ENCODE peak calls at places on chromosomes 3 and 15, in five cellular contexts. One of them, this sample, is unnamed.

GRCh38 chr15:63715818-63716217 is 117.9 kb downstream of the HERC1 start:
- DNase-seq in neural progenitor cell: no peak
- DNase-seq in endothelial cell of umbilical vein: no peak
- DNase-seq in HepG2: no peak
- DNase-seq in hepatocyte: peak; percentile 5
- DNase-seq in this sample: no peak

GRCh38 chr15:99929266-99929665 is 196.0 kb upstream of the LYSMD4 start:
- DNase-seq in endothelial cell of umbilical vein: no peak
- DNase-seq in HepG2: no peak
- DNase-seq in hepatocyte: no peak
- DNase-seq in neural progenitor cell: peak; percentile 37
- DNase-seq in this sample: no peak

GRCh38 chr3:161560006-161560637 is 63.5 kb downstream of the OTOL1 start:
- DNase-seq in hepatocyte: peak; percentile 77
- DNase-seq in HepG2: peak; percentile 28
- DNase-seq in neural progenitor cell: peak; percentile 83
- DNase-seq in endothelial cell of umbilical vein: no peak
- DNase-seq in this sample: no peak

GRCh38 chr3:194885766-194886165 is 200.1 kb downstream of the FAM43A start:
- DNase-seq in endothelial cell of umbilical vein: no peak
- DNase-seq in HepG2: no peak
- DNase-seq in neural progenitor cell: no peak
- DNase-seq in hepatocyte: no peak
- DNase-seq in this sample: no peak

GRCh38 chr3:182722938-182723337 is 70.4 kb upstream of the ATP11B start:
- DNase-seq in hepatocyte: no peak
- DNase-seq in endothelial cell of umbilical vein: no peak
- DNase-seq in neural progenitor cell: no peak
- DNase-seq in HepG2: no peak
- DNase-seq in this sample: no peak

GRCh38 chr3:58563386-58564035 is 13.7 kb downstream of the FAM107A start:
- DNase-seq in endothelial cell of umbilical vein: no peak
- DNase-seq in hepatocyte: no peak
- DNase-seq in neural progenitor cell: no peak
- DNase-seq in HepG2: peak; percentile 53
- DNase-seq in this sample: peak; percentile 20

GRCh38 chr3:112610121-112610520 is 30.8 kb downstream of the CCDC80 start:
- DNase-seq in hepatocyte: no peak
- DNase-seq in endothelial cell of umbilical vein: no peak
- DNase-seq in HepG2: no peak
- DNase-seq in neural progenitor cell: no peak
- DNase-seq in this sample: no peak

GRCh38 chr3:118244761-118245160 is 789.9 kb downstream of the IGSF11 start:
- DNase-seq in endothelial cell of umbilical vein: no peak
- DNase-seq in neural progenitor cell: no peak
- DNase-seq in HepG2: no peak
- DNase-seq in hepatocyte: no peak
- DNase-seq in this sample: no peak

GRCh38 chr3:29279276-29279675 is 1.6 kb upstream of the RBMS3 start:
- DNase-seq in endothelial cell of umbilical vein: no peak
- DNase-seq in neural progenitor cell: no peak
- DNase-seq in HepG2: no peak
- DNase-seq in hepatocyte: no peak
- DNase-seq in this sample: no peak

GRCh38 chr15:64110945-64111678 is 15.3 kb downstream of the SNX1 start:
- DNase-seq in HepG2: no peak
- DNase-seq in hepatocyte: no peak
- DNase-seq in neural progenitor cell: no peak
- DNase-seq in endothelial cell of umbilical vein: no peak
- DNase-seq in this sample: no peak

GRCh38 chr3:73144276-73144675 is 82.8 kb downstream of the EBLN2 start:
- DNase-seq in HepG2: no peak
- DNase-seq in hepatocyte: peak; percentile 18
- DNase-seq in endothelial cell of umbilical vein: no peak
- DNase-seq in neural progenitor cell: no peak
- DNase-seq in this sample: no peak

GRCh38 chr15:68781766-68782588 is 38.7 kb downstream of the ANP32A start:
- DNase-seq in HepG2: no peak
- DNase-seq in hepatocyte: no peak
- DNase-seq in neural progenitor cell: no peak
- DNase-seq in endothelial cell of umbilical vein: peak; percentile 91
- DNase-seq in this sample: no peak

GRCh38 chr15:38398134-38398533 is 55.8 kb upstream of the FAM98B start:
- DNase-seq in hepatocyte: no peak
- DNase-seq in endothelial cell of umbilical vein: peak; percentile 73
- DNase-seq in neural progenitor cell: no peak
- DNase-seq in HepG2: peak; percentile 13
- DNase-seq in this sample: no peak

GRCh38 chr15:58957101-58957973 is 23.9 kb upstream of the SLTM start:
- DNase-seq in HepG2: peak; percentile 69
- DNase-seq in endothelial cell of umbilical vein: peak; percentile 65
- DNase-seq in hepatocyte: peak; percentile 68
- DNase-seq in neural progenitor cell: peak; percentile 83
- DNase-seq in this sample: peak; percentile 61

GRCh38 chr3:53109822-53110771 is 20.1 kb downstream of the RFT1 start:
- DNase-seq in hepatocyte: peak; percentile 79
- DNase-seq in neural progenitor cell: peak; percentile 59
- DNase-seq in HepG2: peak; percentile 74
- DNase-seq in endothelial cell of umbilical vein: peak; percentile 19
- DNase-seq in this sample: no peak

GRCh38 chr15:32098033-32098432 is 67.7 kb downstream of the CHRNA7 start:
- DNase-seq in HepG2: no peak
- DNase-seq in endothelial cell of umbilical vein: no peak
- DNase-seq in hepatocyte: peak; percentile 19
- DNase-seq in neural progenitor cell: no peak
- DNase-seq in this sample: no peak

GRCh38 chr3:44058022-44058867 is 183.4 kb upstream of the TOPAZ1 start:
- DNase-seq in endothelial cell of umbilical vein: no peak
- DNase-seq in neural progenitor cell: no peak
- DNase-seq in hepatocyte: peak; percentile 58
- DNase-seq in HepG2: no peak
- DNase-seq in this sample: peak; percentile 40

GRCh38 chr15:69578792-69579587 is 126.4 kb downstream of the RPLP1 start:
- DNase-seq in HepG2: no peak
- DNase-seq in endothelial cell of umbilical vein: peak; percentile 34
- DNase-seq in neural progenitor cell: no peak
- DNase-seq in hepatocyte: no peak
- DNase-seq in this sample: peak; percentile 89

GRCh38 chr3:52210550-52211046 is 12.6 kb downstream of the ALAS1 start:
- DNase-seq in HepG2: peak; percentile 96
- DNase-seq in hepatocyte: peak; percentile 77
- DNase-seq in neural progenitor cell: no peak
- DNase-seq in endothelial cell of umbilical vein: no peak
- DNase-seq in this sample: no peak

GRCh38 chr3:2706836-2707210 is 403.4 kb downstream of the IL5RA start:
- DNase-seq in HepG2: no peak
- DNase-seq in endothelial cell of umbilical vein: no peak
- DNase-seq in neural progenitor cell: no peak
- DNase-seq in hepatocyte: no peak
- DNase-seq in this sample: no peak

GRCh38 chr3:34957707-34958106 is 681.6 kb upstream of the ARPP21 start:
- DNase-seq in neural progenitor cell: no peak
- DNase-seq in endothelial cell of umbilical vein: no peak
- DNase-seq in HepG2: no peak
- DNase-seq in hepatocyte: no peak
- DNase-seq in this sample: no peak

GRCh38 chr15:27884726-27885125 is 214.4 kb downstream of the OCA2 start:
- DNase-seq in endothelial cell of umbilical vein: no peak
- DNase-seq in HepG2: no peak
- DNase-seq in hepatocyte: no peak
- DNase-seq in neural progenitor cell: no peak
- DNase-seq in this sample: no peak

GRCh38 chr15:73367624-73368300 is 996 bp downstream of the HCN4 start:
- DNase-seq in hepatocyte: peak; percentile 25
- DNase-seq in endothelial cell of umbilical vein: no peak
- DNase-seq in neural progenitor cell: peak; percentile 64
- DNase-seq in HepG2: no peak
- DNase-seq in this sample: no peak

GRCh38 chr15:76470691-76471090 is 134.1 kb downstream of the ISL2 start:
- DNase-seq in neural progenitor cell: no peak
- DNase-seq in endothelial cell of umbilical vein: no peak
- DNase-seq in HepG2: no peak
- DNase-seq in hepatocyte: no peak
- DNase-seq in this sample: no peak

GRCh38 chr15:59410448-59410896 is 27.5 kb upstream of the FAM81A start:
- DNase-seq in endothelial cell of umbilical vein: no peak
- DNase-seq in neural progenitor cell: no peak
- DNase-seq in hepatocyte: peak; percentile 49
- DNase-seq in HepG2: peak; percentile 31
- DNase-seq in this sample: no peak

GRCh38 chr3:73448761-73449290 is 175.9 kb downstream of the PDZRN3 start:
- DNase-seq in HepG2: no peak
- DNase-seq in hepatocyte: no peak
- DNase-seq in neural progenitor cell: no peak
- DNase-seq in endothelial cell of umbilical vein: no peak
- DNase-seq in this sample: no peak

GRCh38 chr3:112293368-112294321 is at the start of gene SLC9C1:
- DNase-seq in endothelial cell of umbilical vein: peak; percentile 86
- DNase-seq in hepatocyte: peak; percentile 81
- DNase-seq in HepG2: peak; percentile 38
- DNase-seq in neural progenitor cell: peak; percentile 74
- DNase-seq in this sample: peak; percentile 36

GRCh38 chr15:28885630-28886430 is at the start of gene APBA2:
- DNase-seq in neural progenitor cell: peak; percentile 90
- DNase-seq in HepG2: no peak
- DNase-seq in endothelial cell of umbilical vein: no peak
- DNase-seq in hepatocyte: peak; percentile 64
- DNase-seq in this sample: no peak

GRCh38 chr15:48993411-48993810 is 29.7 kb upstream of the SHC4 start:
- DNase-seq in hepatocyte: no peak
- DNase-seq in HepG2: no peak
- DNase-seq in endothelial cell of umbilical vein: no peak
- DNase-seq in neural progenitor cell: no peak
- DNase-seq in this sample: no peak

GRCh38 chr3:119746423-119746822 is 35.5 kb upstream of the NR1I2 start:
- DNase-seq in neural progenitor cell: no peak
- DNase-seq in endothelial cell of umbilical vein: no peak
- DNase-seq in HepG2: no peak
- DNase-seq in hepatocyte: no peak
- DNase-seq in this sample: no peak

DNA sequence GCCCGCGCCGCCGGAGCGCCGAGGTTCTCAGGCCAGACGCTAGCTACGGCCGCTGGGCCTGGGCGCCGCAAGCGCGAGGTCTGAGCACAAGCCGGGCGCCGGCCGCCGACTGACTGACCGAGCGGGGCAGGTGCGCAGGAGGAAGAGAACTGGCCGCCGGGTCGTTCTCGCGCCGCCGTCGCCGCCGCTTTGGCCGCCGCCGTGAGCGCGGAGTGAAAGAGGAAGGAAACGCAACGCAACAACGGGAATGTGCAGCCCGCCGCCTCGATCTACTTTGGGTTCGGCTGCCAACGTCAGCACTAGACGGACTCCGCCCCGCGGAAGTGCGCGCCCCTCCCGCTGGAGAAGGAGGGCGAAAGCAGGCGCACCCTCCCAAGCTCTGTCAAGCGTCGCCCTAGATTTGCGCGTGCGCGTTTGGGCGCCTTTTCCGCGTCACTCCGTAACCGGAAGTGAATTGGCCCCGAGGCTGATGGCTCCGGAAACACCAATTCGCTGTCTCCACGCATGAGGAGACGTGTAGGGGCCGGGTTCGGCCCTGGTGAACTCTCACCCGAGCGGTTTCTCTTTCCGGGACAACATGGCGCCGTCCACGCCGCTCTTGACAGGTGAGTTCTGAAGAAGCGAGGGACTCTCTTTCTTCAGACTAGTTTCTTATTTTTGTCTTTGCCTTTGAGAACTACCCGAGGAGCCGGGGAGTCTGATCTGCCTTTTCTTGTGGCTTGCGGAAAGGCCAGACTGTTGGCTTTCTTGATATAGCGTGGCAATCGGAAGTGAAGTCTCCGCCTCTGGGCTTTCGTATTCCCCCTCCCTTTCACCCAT is at the start of the genes EIF2A and SERP1:
- DNase-seq in HepG2: peak; percentile 97
- DNase-seq in hepatocyte: peak; percentile 100
- DNase-seq in endothelial cell of umbilical vein: peak; percentile 100
- DNase-seq in neural progenitor cell: peak; percentile 99
- DNase-seq in this sample: peak; percentile 96
- TF ChIP-seq CTCF in HepG2: peak; percentile 11
- TF ChIP-seq CTCF in hepatocyte: no peak
- TF ChIP-seq CTCF in endothelial cell of umbilical vein: no peak
- TF ChIP-seq CTCF in neural progenitor cell: no peak
- TF ChIP-seq CTCF in this sample: no peak

GRCh38 chr3:10546887-10547286 is 41.5 kb upstream of the ATP2B2 start:
- DNase-seq in neural progenitor cell: no peak
- DNase-seq in HepG2: no peak
- DNase-seq in hepatocyte: no peak
- DNase-seq in endothelial cell of umbilical vein: no peak
- DNase-seq in this sample: no peak

GRCh38 chr3:10546181-10546624 is 40.8 kb upstream of the ATP2B2 start:
- DNase-seq in HepG2: no peak
- DNase-seq in neural progenitor cell: peak; percentile 50
- DNase-seq in hepatocyte: no peak
- DNase-seq in endothelial cell of umbilical vein: no peak
- DNase-seq in this sample: no peak

GRCh38 chr3:10548997-10549396 is 43.6 kb upstream of the ATP2B2 start:
- DNase-seq in hepatocyte: no peak
- DNase-seq in neural progenitor cell: no peak
- DNase-seq in endothelial cell of umbilical vein: no peak
- DNase-seq in HepG2: no peak
- DNase-seq in this sample: no peak

GRCh38 chr3:10547841-10548783 is 42.7 kb upstream of the ATP2B2 start:
- DNase-seq in endothelial cell of umbilical vein: no peak
- DNase-seq in neural progenitor cell: no peak
- DNase-seq in hepatocyte: no peak
- DNase-seq in HepG2: no peak
- DNase-seq in this sample: no peak

GRCh38 chr3:10547413-10547812 is 42.0 kb upstream of the ATP2B2 start:
- DNase-seq in endothelial cell of umbilical vein: no peak
- DNase-seq in hepatocyte: no peak
- DNase-seq in HepG2: no peak
- DNase-seq in neural progenitor cell: no peak
- DNase-seq in this sample: no peak
- H3K9me3 ChIP-seq in endothelial cell of umbilical vein: no peaks in the 10 kb centered on the region
- H3K9me3 ChIP-seq in hepatocyte: no peaks in the 10 kb centered on the region
- H3K9me3 ChIP-seq in HepG2: peaks cover 6% of the 10 kb centered on the region
- H3K9me3 ChIP-seq in neural progenitor cell: peaks cover 5% of the 10 kb centered on the region
- H3K9me3 ChIP-seq in this sample: no peaks in the 10 kb centered on the region

GRCh38 chr3:101988591-101988990 is 139.3 kb downstream of the NFKBIZ start:
- DNase-seq in endothelial cell of umbilical vein: no peak
- DNase-seq in neural progenitor cell: no peak
- DNase-seq in hepatocyte: no peak
- DNase-seq in HepG2: no peak
- DNase-seq in this sample: no peak
- H2AFZ ChIP-seq in endothelial cell of umbilical vein: no peak overlapping the region
- H2AFZ ChIP-seq in neural progenitor cell: no peak overlapping the region
- H2AFZ ChIP-seq in hepatocyte: no peak overlapping the region
- H2AFZ ChIP-seq in HepG2: no peak overlapping the region
- H2AFZ ChIP-seq in this sample: no peak overlapping the region

DNA sequence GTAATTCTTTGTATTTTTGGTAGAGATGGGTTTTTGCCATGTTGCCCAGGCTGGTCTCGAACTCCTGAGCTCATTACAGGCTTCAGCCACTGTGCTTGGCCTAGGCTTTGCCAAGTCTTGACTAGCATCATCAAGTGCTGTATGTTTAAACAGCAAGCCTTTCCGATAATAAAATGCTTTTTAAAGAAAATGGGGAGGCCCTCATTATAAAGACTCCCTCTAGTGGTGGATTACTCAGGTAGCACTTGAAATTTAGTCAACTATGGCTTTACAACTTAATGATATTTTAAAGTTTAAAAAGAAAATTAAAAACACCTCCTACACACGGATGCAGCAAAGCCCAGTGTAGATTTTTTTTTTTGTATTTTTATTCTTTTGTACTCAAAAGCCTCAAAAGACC is 213.6 kb downstream of the GAP43 start:
- DNase-seq in hepatocyte: no peak
- DNase-seq in HepG2: no peak
- DNase-seq in neural progenitor cell: peak; percentile 40
- DNase-seq in endothelial cell of umbilical vein: peak; percentile 17
- DNase-seq in this sample: no peak
- TF ChIP-seq CTCF in hepatocyte: peak; percentile 47
- TF ChIP-seq CTCF in HepG2: peak; percentile 23
- TF ChIP-seq CTCF in neural progenitor cell: peak; percentile 76
- TF ChIP-seq CTCF in endothelial cell of umbilical vein: peak; percentile 30
- TF ChIP-seq CTCF in this sample: peak; percentile 80